ENCODE peak calls at places on chromosomes 1 and 21, in four cellular contexts. I, A, S and T are unnamed samples.

GRCh38 chr21:44375686-44376320 is 22.4 kb downstream of the TRPM2 start:
- DNase-seq in A (no peak), I (no peak), S (no peak), T (no peak)

GRCh38 chr1:205275133-205275532 is 46.4 kb downstream of the NUAK2 start:
- DNase-seq in I (no peak), S (no peak), A (no peak), T (no peak)

GRCh38 chr21:45455321-45456013 is 50.5 kb downstream of the COL18A1 start:
- DNase-seq in A (peak; percentile 69), S (no peak), I (peak; percentile 46), T (peak; percentile 48)

GRCh38 chr1:218345673-218346390 is 696 bp downstream of the TGFB2 start:
- DNase-seq in S (peak; percentile 58), A (peak; percentile 89), I (peak; percentile 51), T (peak; percentile 73)

GRCh38 chr1:61426254-61426653 is 298.7 kb downstream of the TM2D1 start:
- DNase-seq in S (no peak), A (no peak), I (no peak), T (no peak)

GRCh38 chr1:6070450-6070974 is 24.8 kb downstream of the KCNAB2 start:
- DNase-seq in I (no peak), S (no peak), A (peak; percentile 7), T (no peak)

GRCh38 chr1:114224196-114224907 is 70.7 kb upstream of the SYT6 start:
- DNase-seq in I (no peak), A (no peak), S (no peak), T (peak; percentile 20)

GRCh38 chr1:201518105-201518504 is 11.2 kb upstream of the CSRP1 start:
- DNase-seq in I (no peak), A (no peak), S (no peak), T (no peak)

GRCh38 chr1:62530516-62531154 is 66.7 kb upstream of the ANGPTL3 start:
- DNase-seq in S (no peak), A (no peak), I (no peak), T (peak; percentile 39)

GRCh38 chr1:203136409-203137042 is 9.0 kb downstream of the ADORA1 start:
- DNase-seq in I (no peak), A (no peak), S (no peak), T (no peak)